ENCODE peak calls at places on chromosome 5, in seven cellular contexts. One of them, this sample, is unnamed.

GRCh38 chr5:57675236-57675635 is 192.6 kb upstream of the ACTBL2 start:
- DNase-seq in CD8-positive, alpha-beta memory T cell: no peak
- DNase-seq in CD8-positive, alpha-beta T cell: no peak
- DNase-seq in COR-L47: no peak
- DNase-seq in LNCaP clone FGC: no peak
- DNase-seq in hypothalamus: no peak
- DNase-seq in NT2/D1: no peak
- DNase-seq in this sample: no peak

GRCh38 chr5:112419050-112419595 is at the start of gene EPB41L4A:
- DNase-seq in LNCaP clone FGC: no peak
- DNase-seq in hypothalamus: no peak
- DNase-seq in CD8-positive, alpha-beta memory T cell: no peak
- DNase-seq in COR-L47: no peak
- DNase-seq in NT2/D1: no peak
- DNase-seq in CD8-positive, alpha-beta T cell: no peak
- DNase-seq in this sample: no peak

GRCh38 chr5:121949885-121950284 is 11.9 kb upstream of the SRFBP1 start:
- DNase-seq in COR-L47: peak; percentile 57
- DNase-seq in NT2/D1: no peak
- DNase-seq in CD8-positive, alpha-beta memory T cell: no peak
- DNase-seq in CD8-positive, alpha-beta T cell: no peak
- DNase-seq in hypothalamus: no peak
- DNase-seq in LNCaP clone FGC: no peak
- DNase-seq in this sample: peak; percentile 67

GRCh38 chr5:172793577-172794488 is 22.8 kb upstream of the DUSP1 start:
- DNase-seq in CD8-positive, alpha-beta memory T cell: no peak
- DNase-seq in NT2/D1: no peak
- DNase-seq in hypothalamus: no peak
- DNase-seq in LNCaP clone FGC: no peak
- DNase-seq in COR-L47: no peak
- DNase-seq in CD8-positive, alpha-beta T cell: no peak
- DNase-seq in this sample: no peak

GRCh38 chr5:134426362-134426761 is 14.7 kb upstream of the CDKN2AIPNL start:
- DNase-seq in CD8-positive, alpha-beta memory T cell: no peak
- DNase-seq in LNCaP clone FGC: no peak
- DNase-seq in CD8-positive, alpha-beta T cell: no peak
- DNase-seq in NT2/D1: no peak
- DNase-seq in COR-L47: no peak
- DNase-seq in hypothalamus: no peak
- DNase-seq in this sample: no peak

GRCh38 chr5:82522912-82523311 is 244.8 kb upstream of the RPS23 start:
- DNase-seq in NT2/D1: no peak
- DNase-seq in LNCaP clone FGC: no peak
- DNase-seq in hypothalamus: no peak
- DNase-seq in CD8-positive, alpha-beta memory T cell: no peak
- DNase-seq in COR-L47: no peak
- DNase-seq in CD8-positive, alpha-beta T cell: no peak
- DNase-seq in this sample: no peak

GRCh38 chr5:60633336-60633735 is 66.6 kb downstream of the DEPDC1B start:
- DNase-seq in COR-L47: no peak
- DNase-seq in hypothalamus: no peak
- DNase-seq in NT2/D1: no peak
- DNase-seq in LNCaP clone FGC: no peak
- DNase-seq in CD8-positive, alpha-beta memory T cell: no peak
- DNase-seq in CD8-positive, alpha-beta T cell: no peak
- DNase-seq in this sample: peak; percentile 84

GRCh38 chr5:133698646-133699526 is 86.5 kb upstream of the FSTL4 start:
- DNase-seq in CD8-positive, alpha-beta memory T cell: no peak
- DNase-seq in LNCaP clone FGC: no peak
- DNase-seq in COR-L47: no peak
- DNase-seq in CD8-positive, alpha-beta T cell: no peak
- DNase-seq in hypothalamus: no peak
- DNase-seq in NT2/D1: no peak
- DNase-seq in this sample: no peak

GRCh38 chr5:90055831-90056328 is 353.7 kb downstream of the CETN3 start:
- DNase-seq in LNCaP clone FGC: no peak
- DNase-seq in COR-L47: no peak
- DNase-seq in hypothalamus: no peak
- DNase-seq in CD8-positive, alpha-beta T cell: no peak
- DNase-seq in NT2/D1: peak; percentile 6
- DNase-seq in CD8-positive, alpha-beta memory T cell: no peak
- DNase-seq in this sample: peak; percentile 2

GRCh38 chr5:74870299-74871067 is 4.3 kb upstream of the FAM169A start:
- DNase-seq in LNCaP clone FGC: no peak
- DNase-seq in COR-L47: no peak
- DNase-seq in NT2/D1: no peak
- DNase-seq in CD8-positive, alpha-beta memory T cell: no peak
- DNase-seq in CD8-positive, alpha-beta T cell: no peak
- DNase-seq in hypothalamus: no peak
- DNase-seq in this sample: no peak

GRCh38 chr5:58240286-58240685 is 219.6 kb downstream of the PLK2 start:
- DNase-seq in NT2/D1: no peak
- DNase-seq in COR-L47: no peak
- DNase-seq in CD8-positive, alpha-beta T cell: no peak
- DNase-seq in LNCaP clone FGC: no peak
- DNase-seq in CD8-positive, alpha-beta memory T cell: no peak
- DNase-seq in hypothalamus: no peak
- DNase-seq in this sample: peak; percentile 46

GRCh38 chr5:137453476-137454080 is 45.5 kb downstream of the SPOCK1 start:
- DNase-seq in CD8-positive, alpha-beta T cell: no peak
- DNase-seq in hypothalamus: no peak
- DNase-seq in NT2/D1: peak; percentile 33
- DNase-seq in CD8-positive, alpha-beta memory T cell: no peak
- DNase-seq in LNCaP clone FGC: peak; percentile 41
- DNase-seq in COR-L47: no peak
- DNase-seq in this sample: peak; percentile 35

GRCh38 chr5:51273871-51274270 is 109.4 kb upstream of the ISL1 start:
- DNase-seq in hypothalamus: no peak
- DNase-seq in COR-L47: no peak
- DNase-seq in CD8-positive, alpha-beta T cell: no peak
- DNase-seq in LNCaP clone FGC: no peak
- DNase-seq in CD8-positive, alpha-beta memory T cell: no peak
- DNase-seq in NT2/D1: no peak
- DNase-seq in this sample: no peak

GRCh38 chr5:17802256-17802655 is 168.0 kb downstream of the TAF11L14 start:
- DNase-seq in COR-L47: peak; percentile 81
- DNase-seq in CD8-positive, alpha-beta T cell: no peak
- DNase-seq in NT2/D1: peak; percentile 18
- DNase-seq in hypothalamus: no peak
- DNase-seq in LNCaP clone FGC: no peak
- DNase-seq in CD8-positive, alpha-beta memory T cell: no peak
- DNase-seq in this sample: no peak

GRCh38 chr5:3789519-3790193 is 194.0 kb downstream of the IRX1 start:
- DNase-seq in NT2/D1: peak; percentile 27
- DNase-seq in LNCaP clone FGC: no peak
- DNase-seq in CD8-positive, alpha-beta T cell: no peak
- DNase-seq in CD8-positive, alpha-beta memory T cell: no peak
- DNase-seq in COR-L47: no peak
- DNase-seq in hypothalamus: no peak
- DNase-seq in this sample: no peak

GRCh38 chr5:61306531-61307195 is 25.4 kb upstream of the ZSWIM6 start:
- DNase-seq in COR-L47: no peak
- DNase-seq in CD8-positive, alpha-beta memory T cell: no peak
- DNase-seq in hypothalamus: no peak
- DNase-seq in LNCaP clone FGC: no peak
- DNase-seq in NT2/D1: no peak
- DNase-seq in CD8-positive, alpha-beta T cell: no peak
- DNase-seq in this sample: peak; percentile 71

GRCh38 chr5:136006164-136006563 is 22.6 kb upstream of the TGFBI start:
- DNase-seq in hypothalamus: no peak
- DNase-seq in COR-L47: no peak
- DNase-seq in LNCaP clone FGC: no peak
- DNase-seq in NT2/D1: no peak
- DNase-seq in CD8-positive, alpha-beta T cell: no peak
- DNase-seq in CD8-positive, alpha-beta memory T cell: no peak
- DNase-seq in this sample: no peak

This sample was measured in AG08395.